ENCODE peak calls at places on chromosomes 3 and 15, in four cellular contexts. B is K562, W is HepG2, T is GM12878. G is an unnamed sample.

GRCh38 chr3:180102134-180102533 is 65.4 kb upstream of the PEX5L start:
- DNase-seq in B (no peak), W (peak), T (no peak), G (no peak)

GRCh38 chr3:36446230-36446629 is 65.9 kb downstream of the STAC start:
- DNase-seq in B (no peak), W (no peak), T (no peak), G (no peak)

GRCh38 chr15:92142242-92143232 is 251.1 kb upstream of the ST8SIA2 start:
- DNase-seq in B (no peak), W (no peak), T (no peak), G (no peak)

GRCh38 chr3:178507507-178508442 is 28.5 kb upstream of the KCNMB2 start:
- DNase-seq in B (no peak), W (peak), T (no peak), G (no peak)

GRCh38 chr15:29656636-29657475 is 165.4 kb downstream of the TJP1 start:
- DNase-seq in B (peak), W (no peak), T (no peak), G (no peak)

GRCh38 chr3:102733811-102734574 is 299.2 kb downstream of the ZPLD1 start:
- DNase-seq in B (no peak), W (no peak), T (no peak), G (no peak)

GRCh38 chr3:150603888-150604319 is 783 bp downstream of the SELENOT start:
- DNase-seq in B (peak), W (peak), T (no peak), G (peak)

GRCh38 chr3:12438318-12438717 is 46.0 kb upstream of the TSEN2 start:
- DNase-seq in B (no peak), W (no peak), T (no peak), G (no peak)

GRCh38 chr3:173006006-173006405 is 135.0 kb downstream of the SPATA16 start:
- DNase-seq in B (no peak), W (no peak), T (no peak), G (no peak)

GRCh38 chr15:100438570-100438969 is 90.2 kb downstream of the CERS3 start:
- DNase-seq in B (no peak), W (no peak), T (peak), G (no peak)

GRCh38 chr3:183581496-183582155 is 26.1 kb upstream of the KLHL6 start:
- DNase-seq in B (no peak), W (no peak), T (no peak), G (no peak)

GRCh38 chr3:141393151-141394076 is 25.1 kb downstream of the ZBTB38 start:
- DNase-seq in B (no peak), W (no peak), T (no peak), G (peak)

GRCh38 chr3:16890605-16891333 is 6.0 kb downstream of the PLCL2 start:
- DNase-seq in B (no peak), W (no peak), T (no peak), G (no peak)

GRCh38 chr15:66865622-66866611 is 163.9 kb downstream of the SMAD6 start:
- DNase-seq in B (no peak), W (no peak), T (peak), G (no peak)

GRCh38 chr3:179146911-179147570 is 1.1 kb upstream of the PIK3CA start:
- DNase-seq in B (peak), W (peak), T (peak), G (peak)

GRCh38 chr15:69304176-69304533 is 5.4 kb downstream of the PAQR5 start:
- DNase-seq in B (no peak), W (peak), T (no peak), G (no peak)
- TF ChIP-seq TARDBP in B (no peak), W (no peak), T (no peak), G (no peak)

DNA sequence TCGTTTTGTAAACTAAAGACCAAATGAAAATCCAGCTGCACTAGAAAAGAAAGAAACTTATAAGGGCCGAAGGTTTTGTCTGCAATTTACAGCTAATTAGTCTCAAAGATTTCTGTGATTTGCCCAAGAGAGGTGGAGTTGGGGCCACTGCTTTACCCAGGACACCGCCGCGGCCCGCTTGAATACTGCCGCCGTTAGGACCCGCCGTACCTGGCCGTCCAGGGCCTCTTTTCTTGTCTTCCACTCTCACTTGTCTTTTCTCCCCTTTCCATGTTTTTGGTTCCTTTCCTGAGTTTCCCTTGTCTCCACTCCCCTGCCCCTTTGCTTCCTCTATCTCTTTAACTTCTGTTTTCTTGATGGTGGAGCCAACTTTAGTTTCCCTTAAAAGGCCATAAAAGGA is 15.7 kb upstream of the CCNL1 start:
- DNase-seq in B (peak), W (no peak), T (no peak), G (peak)
- TF ChIP-seq FOXK2 in B (no peak), W (no peak), T (no peak), G (no peak)

DNA sequence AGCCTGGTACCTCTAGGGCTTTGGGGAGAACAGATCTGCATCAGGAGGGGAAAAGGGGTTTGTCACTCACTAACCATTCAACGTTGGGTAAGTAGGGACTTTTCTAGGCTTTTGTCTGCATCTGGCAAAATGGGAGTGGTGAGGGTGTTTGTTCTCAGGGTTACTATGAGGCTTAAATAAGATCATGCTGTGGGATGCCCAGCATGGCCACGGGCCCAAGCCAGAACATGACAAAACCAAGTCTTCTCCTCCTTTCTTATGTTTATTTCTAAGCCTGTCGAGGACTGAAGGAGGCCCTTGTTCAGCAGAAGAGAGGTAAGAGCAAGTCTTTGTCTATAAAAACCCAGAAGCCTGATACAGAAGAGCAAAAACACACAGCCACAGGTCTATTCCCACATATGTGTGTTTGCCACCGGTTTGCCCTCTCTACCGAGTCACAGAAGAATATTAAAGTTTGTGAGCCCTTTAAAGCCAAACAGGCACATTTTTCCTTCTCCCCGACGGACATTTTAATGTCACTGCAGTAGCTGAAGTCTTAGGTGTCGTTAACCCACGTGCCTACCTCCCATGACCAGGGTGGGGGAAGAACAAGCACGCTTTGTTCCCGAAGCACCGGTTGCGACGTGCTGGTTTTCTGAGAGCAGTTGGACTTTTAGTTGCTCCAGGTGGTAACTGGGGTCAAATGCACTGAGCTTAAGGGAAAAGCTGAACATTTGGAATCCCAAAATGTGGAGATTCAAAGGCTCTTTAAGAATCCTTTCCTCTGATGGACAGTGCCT is 72.1 kb downstream of the NOX5 start:
- DNase-seq in B (no peak), W (no peak), T (no peak), G (no peak)
- TF ChIP-seq FOXM1 in B (no peak), W (no peak), T (no peak), G (no peak)

DNA sequence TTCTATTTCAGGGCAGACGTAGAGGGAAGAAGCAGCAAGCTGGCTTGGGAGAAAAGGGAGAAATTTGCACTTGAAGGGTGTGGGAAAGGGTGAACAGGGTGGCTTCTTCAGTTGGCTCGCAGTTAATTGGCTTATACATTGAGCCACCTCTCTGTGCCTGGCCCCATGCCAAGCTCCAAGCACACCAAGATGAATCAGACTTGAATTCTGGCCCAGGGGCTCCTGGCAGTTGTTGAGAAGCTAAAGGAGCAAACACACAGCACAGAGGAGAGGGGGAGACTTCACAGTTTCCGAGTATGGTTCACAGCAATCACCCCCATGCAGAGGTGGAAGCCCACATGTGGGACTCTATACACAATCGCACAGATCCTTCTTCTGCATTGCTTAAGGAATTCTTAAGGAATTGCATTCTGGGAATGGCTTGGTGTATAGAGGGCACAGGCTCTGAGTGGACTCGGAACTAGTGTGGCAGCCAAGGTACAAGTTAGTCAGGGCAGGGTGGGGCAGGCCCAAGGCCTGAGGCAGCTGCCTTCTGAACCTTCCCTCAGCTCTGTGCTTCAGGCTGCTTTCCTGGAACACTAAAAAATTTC is 1.5 kb downstream of the ARL6IP5 start:
- DNase-seq in B (peak), W (peak), T (no peak), G (peak)
- TF ChIP-seq TARDBP in B (no peak), W (no peak), T (no peak), G (no peak)

DNA sequence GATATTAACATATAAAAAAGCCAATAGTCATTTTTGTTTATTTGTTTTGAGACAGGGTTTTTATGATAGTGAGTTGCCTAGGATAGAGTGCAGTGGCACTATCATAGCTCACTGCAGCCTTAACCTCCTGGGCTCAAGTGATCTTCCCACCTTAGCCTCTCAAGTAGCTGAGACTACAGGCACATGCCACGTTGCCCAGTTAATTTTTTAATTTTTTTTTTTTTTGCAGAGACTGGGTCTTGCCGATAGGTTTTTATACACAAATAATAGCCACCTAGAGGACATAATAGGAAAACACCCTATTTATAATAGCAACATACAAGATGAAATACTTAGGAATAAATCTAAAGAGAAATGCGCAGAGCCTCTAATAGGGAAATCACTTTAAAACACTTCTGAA is 13.3 kb downstream of the EIF3J start:
- DNase-seq in B (no peak), W (no peak), T (no peak), G (no peak)
- TF ChIP-seq FOXK2 in B (no peak), W (no peak), T (no peak), G (no peak)

DNA sequence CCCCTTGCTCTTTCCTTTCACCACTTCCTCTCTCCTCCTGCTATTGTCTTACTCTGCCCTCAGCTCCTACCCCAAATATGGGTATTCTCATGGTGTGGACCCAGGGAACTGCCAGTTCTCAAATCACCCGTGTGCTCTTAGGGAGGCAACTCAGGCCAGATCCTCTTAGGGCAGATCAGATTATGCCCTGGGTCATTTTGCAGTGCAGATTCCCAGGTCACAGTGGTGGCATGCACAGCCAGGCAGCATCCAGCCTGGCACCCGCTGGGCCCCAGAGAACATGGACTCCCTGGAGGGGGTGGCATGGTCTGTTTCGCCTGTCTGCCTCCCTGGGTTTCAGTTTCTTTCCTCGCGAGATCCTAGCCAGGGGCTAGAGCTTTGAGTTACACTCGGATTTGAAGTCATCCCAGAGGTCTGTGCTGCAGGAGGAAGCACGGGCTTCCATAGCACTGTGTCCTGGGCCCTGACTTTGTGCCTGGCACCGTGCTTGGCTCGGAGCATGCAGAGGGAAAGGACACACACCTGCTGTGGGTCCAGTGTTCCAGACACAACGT is 96.1 kb downstream of the TOP2B start:
- DNase-seq in B (no peak), W (no peak), T (no peak), G (no peak)
- TF ChIP-seq FOXM1 in B (no peak), W (no peak), T (no peak), G (no peak)

DNA sequence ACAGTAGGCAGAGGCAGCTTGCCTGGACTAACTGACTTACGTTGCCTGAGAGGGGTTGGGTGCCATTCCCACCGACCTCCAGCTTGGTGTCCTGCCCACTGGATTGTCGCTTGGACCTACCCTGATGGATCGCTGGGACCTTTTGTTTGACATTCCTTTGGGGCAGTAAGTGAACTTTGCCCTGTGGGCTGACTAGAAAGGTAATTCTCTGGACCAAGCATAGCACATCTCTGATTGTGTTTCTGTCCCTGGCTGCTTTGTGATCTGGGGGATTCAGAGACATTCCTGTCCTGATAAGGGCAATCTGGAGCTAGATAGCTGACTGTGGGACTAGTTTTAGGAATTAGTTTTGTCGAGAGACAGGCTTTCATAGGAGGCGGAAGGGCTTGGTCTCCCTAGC is 19.5 kb upstream of the IFT57 start:
- DNase-seq in B (no peak), W (peak), T (no peak), G (no peak)
- TF ChIP-seq TARDBP in B (no peak), W (no peak), T (no peak), G (no peak)

G was measured in HEK293T.